ENCODE peak calls at places on chromosomes 6 and 20, in seven cellular contexts. One of them, this sample, is unnamed.

GRCh38 chr6:160950507-160950906 is 41.1 kb upstream of the MAP3K4 start:
- DNase-seq in H1: no peak
- DNase-seq in mesendoderm: peak; percentile 31
- DNase-seq in H9: no peak
- DNase-seq in mesenchymal stem cell: peak; percentile 78
- DNase-seq in trophoblast cell: peak; percentile 16
- DNase-seq in IMR-90: peak; percentile 44
- DNase-seq in this sample: no peak

GRCh38 chr20:61253640-61254511 is 1.8 kb downstream of the CDH4 start:
- DNase-seq in H1: no peak
- DNase-seq in mesendoderm: peak; percentile 53
- DNase-seq in H9: peak; percentile 46
- DNase-seq in IMR-90: peak; percentile 27
- DNase-seq in mesenchymal stem cell: peak; percentile 43
- DNase-seq in trophoblast cell: no peak
- DNase-seq in this sample: no peak

GRCh38 chr6:65229768-65230167 is 477.3 kb downstream of the EYS start:
- DNase-seq in trophoblast cell: no peak
- DNase-seq in mesenchymal stem cell: peak; percentile 21
- DNase-seq in H9: no peak
- DNase-seq in IMR-90: peak; percentile 17
- DNase-seq in mesendoderm: no peak
- DNase-seq in H1: no peak
- DNase-seq in this sample: no peak

GRCh38 chr6:105794263-105794662 is 291.9 kb upstream of the PRDM1 start:
- DNase-seq in mesenchymal stem cell: peak; percentile 61
- DNase-seq in IMR-90: no peak
- DNase-seq in H1: no peak
- DNase-seq in trophoblast cell: peak; percentile 30
- DNase-seq in H9: peak; percentile 55
- DNase-seq in mesendoderm: peak; percentile 52
- DNase-seq in this sample: no peak

GRCh38 chr6:165615629-165616028 is 47.4 kb downstream of the PDE10A start:
- DNase-seq in H9: no peak
- DNase-seq in H1: no peak
- DNase-seq in IMR-90: peak; percentile 60
- DNase-seq in mesenchymal stem cell: peak; percentile 72
- DNase-seq in trophoblast cell: no peak
- DNase-seq in mesendoderm: peak; percentile 35
- DNase-seq in this sample: no peak

GRCh38 chr20:63854069-63854765 is 7.1 kb upstream of the ABHD16B start:
- DNase-seq in trophoblast cell: no peak
- DNase-seq in mesendoderm: peak; percentile 37
- DNase-seq in mesenchymal stem cell: peak; percentile 66
- DNase-seq in H1: no peak
- DNase-seq in IMR-90: no peak
- DNase-seq in H9: no peak
- DNase-seq in this sample: no peak

GRCh38 chr6:11712760-11713159 is 65.8 kb downstream of the ADTRP start:
- DNase-seq in H9: no peak
- DNase-seq in IMR-90: peak; percentile 46
- DNase-seq in mesendoderm: no peak
- DNase-seq in mesenchymal stem cell: peak; percentile 55
- DNase-seq in trophoblast cell: no peak
- DNase-seq in H1: no peak
- DNase-seq in this sample: no peak

GRCh38 chr6:5851261-5851757 is 155.4 kb downstream of the NRN1 start:
- DNase-seq in IMR-90: no peak
- DNase-seq in trophoblast cell: no peak
- DNase-seq in H9: peak; percentile 91
- DNase-seq in mesendoderm: peak; percentile 72
- DNase-seq in mesenchymal stem cell: peak; percentile 45
- DNase-seq in H1: peak; percentile 38
- DNase-seq in this sample: no peak

GRCh38 chr20:41029150-41029872 is 689 bp downstream of the TOP1 start:
- DNase-seq in mesenchymal stem cell: peak; percentile 52
- DNase-seq in mesendoderm: peak; percentile 34
- DNase-seq in H1: no peak
- DNase-seq in H9: no peak
- DNase-seq in IMR-90: no peak
- DNase-seq in trophoblast cell: no peak
- DNase-seq in this sample: peak; percentile 35

GRCh38 chr20:54115172-54115854 is 44.9 kb upstream of the BCAS1 start:
- DNase-seq in mesendoderm: no peak
- DNase-seq in IMR-90: peak; percentile 28
- DNase-seq in trophoblast cell: no peak
- DNase-seq in H9: no peak
- DNase-seq in mesenchymal stem cell: no peak
- DNase-seq in H1: no peak
- DNase-seq in this sample: no peak

GRCh38 chr20:7301807-7302206 is 534.3 kb downstream of the BMP2 start:
- DNase-seq in H1: no peak
- DNase-seq in trophoblast cell: no peak
- DNase-seq in mesenchymal stem cell: no peak
- DNase-seq in mesendoderm: no peak
- DNase-seq in H9: no peak
- DNase-seq in IMR-90: no peak
- DNase-seq in this sample: no peak

GRCh38 chr6:22236626-22237414 is 60.0 kb downstream of the PRL start:
- DNase-seq in IMR-90: peak; percentile 95
- DNase-seq in H1: no peak
- DNase-seq in H9: no peak
- DNase-seq in trophoblast cell: no peak
- DNase-seq in mesendoderm: peak; percentile 8
- DNase-seq in mesenchymal stem cell: peak; percentile 88
- DNase-seq in this sample: no peak

GRCh38 chr20:63246490-63247284 is 7.6 kb downstream of the NKAIN4 start:
- DNase-seq in mesenchymal stem cell: no peak
- DNase-seq in IMR-90: no peak
- DNase-seq in trophoblast cell: no peak
- DNase-seq in mesendoderm: peak; percentile 40
- DNase-seq in H9: peak; percentile 76
- DNase-seq in H1: no peak
- DNase-seq in this sample: no peak

GRCh38 chr20:53599378-53599777 is 5.7 kb upstream of the ZNF217 start:
- DNase-seq in trophoblast cell: no peak
- DNase-seq in mesendoderm: no peak
- DNase-seq in H9: no peak
- DNase-seq in mesenchymal stem cell: no peak
- DNase-seq in IMR-90: no peak
- DNase-seq in H1: no peak
- DNase-seq in this sample: no peak

GRCh38 chr20:46020515-46020914 is 8.5 kb upstream of the SLC12A5 start:
- DNase-seq in trophoblast cell: no peak
- DNase-seq in H1: no peak
- DNase-seq in mesenchymal stem cell: no peak
- DNase-seq in IMR-90: no peak
- DNase-seq in H9: no peak
- DNase-seq in mesendoderm: no peak
- DNase-seq in this sample: no peak

GRCh38 chr6:18488526-18489270 is 101.5 kb downstream of the RNF144B start:
- DNase-seq in H1: no peak
- DNase-seq in H9: no peak
- DNase-seq in IMR-90: peak; percentile 57
- DNase-seq in mesendoderm: no peak
- DNase-seq in trophoblast cell: no peak
- DNase-seq in mesenchymal stem cell: no peak
- DNase-seq in this sample: no peak

GRCh38 chr6:168428052-168428829 is 12.7 kb upstream of the SMOC2 start:
- DNase-seq in H9: no peak
- DNase-seq in IMR-90: no peak
- DNase-seq in trophoblast cell: no peak
- DNase-seq in mesendoderm: no peak
- DNase-seq in mesenchymal stem cell: no peak
- DNase-seq in H1: no peak
- DNase-seq in this sample: no peak

GRCh38 chr6:168432196-168432595 is 8.8 kb upstream of the SMOC2 start:
- DNase-seq in mesendoderm: no peak
- DNase-seq in H1: no peak
- DNase-seq in mesenchymal stem cell: no peak
- DNase-seq in IMR-90: no peak
- DNase-seq in trophoblast cell: no peak
- DNase-seq in H9: no peak
- DNase-seq in this sample: no peak

GRCh38 chr6:168428863-168429262 is 12.1 kb upstream of the SMOC2 start:
- DNase-seq in H9: no peak
- DNase-seq in H1: no peak
- DNase-seq in mesenchymal stem cell: no peak
- DNase-seq in IMR-90: no peak
- DNase-seq in trophoblast cell: no peak
- DNase-seq in mesendoderm: no peak
- DNase-seq in this sample: no peak

GRCh38 chr6:168437751-168438150 is 3.2 kb upstream of the SMOC2 start:
- DNase-seq in IMR-90: no peak
- DNase-seq in H9: no peak
- DNase-seq in mesenchymal stem cell: no peak
- DNase-seq in H1: no peak
- DNase-seq in trophoblast cell: no peak
- DNase-seq in mesendoderm: no peak
- DNase-seq in this sample: no peak

GRCh38 chr6:168433898-168434297 is 7.1 kb upstream of the SMOC2 start:
- DNase-seq in mesenchymal stem cell: no peak
- DNase-seq in trophoblast cell: no peak
- DNase-seq in IMR-90: no peak
- DNase-seq in H9: no peak
- DNase-seq in mesendoderm: no peak
- DNase-seq in H1: no peak
- DNase-seq in this sample: no peak
- H2AK5ac ChIP-seq in mesenchymal stem cell: no peak overlapping the region
- H2AK5ac ChIP-seq in trophoblast cell: no peak overlapping the region
- H2AK5ac ChIP-seq in IMR-90: no peak overlapping the region
- H2AK5ac ChIP-seq in H9: no peak overlapping the region
- H2AK5ac ChIP-seq in mesendoderm: no peak overlapping the region
- H2AK5ac ChIP-seq in H1: no peak overlapping the region
- H2AK5ac ChIP-seq in this sample: no peak overlapping the region

GRCh38 chr20:11937230-11937629 is 19.5 kb downstream of the BTBD3 start:
- DNase-seq in H1: no peak
- DNase-seq in mesenchymal stem cell: no peak
- DNase-seq in trophoblast cell: no peak
- DNase-seq in H9: no peak
- DNase-seq in mesendoderm: no peak
- DNase-seq in IMR-90: no peak
- DNase-seq in this sample: no peak

GRCh38 chr20:11935212-11935611 is 17.5 kb downstream of the BTBD3 start:
- DNase-seq in H1: no peak
- DNase-seq in mesendoderm: no peak
- DNase-seq in IMR-90: no peak
- DNase-seq in H9: no peak
- DNase-seq in trophoblast cell: no peak
- DNase-seq in mesenchymal stem cell: no peak
- DNase-seq in this sample: no peak

GRCh38 chr20:11941593-11942261 is 24.0 kb downstream of the BTBD3 start:
- DNase-seq in mesenchymal stem cell: no peak
- DNase-seq in H9: no peak
- DNase-seq in trophoblast cell: no peak
- DNase-seq in H1: no peak
- DNase-seq in mesendoderm: no peak
- DNase-seq in IMR-90: no peak
- DNase-seq in this sample: no peak

DNA sequence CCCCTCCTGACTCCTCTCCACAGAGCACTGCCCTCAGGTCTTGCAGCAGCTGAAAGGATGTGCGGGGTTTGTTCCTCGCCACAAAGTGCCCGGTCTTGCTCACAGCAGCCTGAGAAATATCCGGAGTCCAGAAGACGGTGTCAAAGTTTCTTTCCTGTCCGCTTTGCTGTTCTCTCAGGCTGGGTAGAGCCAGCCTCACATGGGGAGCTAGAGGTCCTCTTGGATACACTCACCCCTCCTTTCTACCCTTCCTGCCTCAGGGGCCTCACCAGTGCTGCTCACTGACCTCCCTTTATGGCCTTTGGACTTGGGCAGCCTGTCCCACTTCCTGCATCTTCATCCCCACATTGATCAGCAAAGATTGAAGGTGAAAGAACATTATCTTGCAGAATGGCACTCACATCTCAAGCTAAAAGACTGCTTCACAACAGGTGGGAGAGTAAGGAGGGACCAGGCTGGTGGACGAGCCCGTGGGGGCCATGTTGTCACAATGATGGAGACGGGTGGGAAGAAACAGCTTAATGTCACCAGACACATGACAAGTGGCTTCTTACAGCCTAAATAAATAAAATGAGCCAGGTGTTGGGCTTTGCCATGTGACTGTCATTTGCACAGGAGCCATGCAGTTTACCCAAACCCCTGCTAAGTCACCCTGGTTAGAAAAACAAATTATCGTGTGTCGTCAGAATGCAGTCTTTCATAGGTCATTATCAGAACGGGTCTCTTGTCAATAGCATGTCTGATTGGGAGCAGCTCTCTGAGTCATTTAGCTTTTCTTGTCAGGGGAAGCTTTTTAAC is 18.3 kb downstream of the BTBD3 start:
- DNase-seq in H9: no peak
- DNase-seq in IMR-90: no peak
- DNase-seq in mesenchymal stem cell: no peak
- DNase-seq in mesendoderm: peak; percentile 15
- DNase-seq in trophoblast cell: no peak
- DNase-seq in H1: no peak
- DNase-seq in this sample: no peak
- H2AK5ac ChIP-seq in H9: no peak overlapping the region
- H2AK5ac ChIP-seq in IMR-90: no peak overlapping the region
- H2AK5ac ChIP-seq in mesenchymal stem cell: no peak overlapping the region
- H2AK5ac ChIP-seq in mesendoderm: no peak overlapping the region
- H2AK5ac ChIP-seq in trophoblast cell: no peak overlapping the region
- H2AK5ac ChIP-seq in H1: no peak overlapping the region
- H2AK5ac ChIP-seq in this sample: no peak overlapping the region

DNA sequence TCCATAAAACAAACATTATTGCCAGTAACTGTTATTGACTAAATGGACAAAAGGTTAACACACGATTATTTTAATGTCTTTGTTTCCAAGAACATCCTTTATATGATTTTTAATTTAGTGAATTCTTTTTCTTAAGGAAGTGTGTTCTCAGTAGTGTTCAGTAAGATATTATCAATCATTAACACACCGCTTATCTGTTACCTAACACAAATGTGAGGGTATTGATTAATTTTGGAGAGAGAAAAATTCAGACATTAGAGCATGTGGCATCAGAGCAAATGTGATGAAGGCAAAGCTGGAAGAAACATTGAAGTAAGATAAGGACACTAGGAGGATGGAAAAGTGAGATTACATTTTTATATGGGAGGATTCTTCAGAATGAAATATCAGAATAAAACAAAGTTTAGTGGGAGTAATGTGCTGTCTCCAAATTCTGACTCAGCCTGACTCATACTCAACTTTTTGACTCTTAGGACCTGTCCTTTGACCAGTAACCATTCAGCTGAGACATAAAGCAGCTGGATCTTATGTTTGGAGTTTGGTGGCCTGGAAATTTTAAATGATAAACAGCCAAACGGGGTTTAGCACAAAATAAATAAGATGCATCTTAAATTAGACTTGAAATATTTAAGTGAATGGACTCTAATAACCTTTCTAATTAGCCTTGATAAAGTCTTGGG is 348.6 kb downstream of the CD109 start:
- DNase-seq in IMR-90: peak; percentile 57
- DNase-seq in trophoblast cell: no peak
- DNase-seq in mesenchymal stem cell: peak; percentile 63
- DNase-seq in H9: no peak
- DNase-seq in H1: no peak
- DNase-seq in mesendoderm: no peak
- DNase-seq in this sample: no peak
- H2AK5ac ChIP-seq in IMR-90: no peak overlapping the region
- H2AK5ac ChIP-seq in trophoblast cell: no peak overlapping the region
- H2AK5ac ChIP-seq in mesenchymal stem cell: no peak overlapping the region
- H2AK5ac ChIP-seq in H9: no peak overlapping the region
- H2AK5ac ChIP-seq in H1: no peak overlapping the region
- H2AK5ac ChIP-seq in mesendoderm: no peak overlapping the region
- H2AK5ac ChIP-seq in this sample: no peak overlapping the region

GRCh38 chr20:57013741-57014140 is 252.7 kb downstream of the BMP7 start:
- DNase-seq in trophoblast cell: peak; percentile 26
- DNase-seq in mesendoderm: peak; percentile 71
- DNase-seq in H9: peak; percentile 81
- DNase-seq in IMR-90: no peak
- DNase-seq in mesenchymal stem cell: no peak
- DNase-seq in H1: no peak
- DNase-seq in this sample: peak; percentile 59
- H2AK5ac ChIP-seq in trophoblast cell: no peak overlapping the region
- H2AK5ac ChIP-seq in mesendoderm: no peak overlapping the region
- H2AK5ac ChIP-seq in H9: no peak overlapping the region
- H2AK5ac ChIP-seq in IMR-90: no peak overlapping the region
- H2AK5ac ChIP-seq in mesenchymal stem cell: no peak overlapping the region
- H2AK5ac ChIP-seq in H1: no peak overlapping the region
- H2AK5ac ChIP-seq in this sample: peak overlapping the region; percentile 35

This sample was measured in neuronal stem cell.